ENCODE peak calls at places on chromosomes 1 and 21, in six cellular contexts. H is K562, W is ovary, F is GM12878, R is SK-N-SH, I is tibial nerve. K is an unnamed sample.

GRCh38 chr1:180264595-180264994 is 34.5 kb downstream of the LHX4 start:
- DNase-seq in H (no peak), F (no peak), W (no peak), R (no peak), I (no peak), K (no peak)

GRCh38 chr1:77253211-77253610 is 28.6 kb upstream of the AK5 start:
- DNase-seq in H (no peak), R (no peak), I (no peak), W (no peak), F (no peak), K (no peak)

GRCh38 chr1:233668725-233669294 is 54.9 kb downstream of the KCNK1 start:
- DNase-seq in H (peak), F (peak), I (no peak), W (no peak), R (no peak), K (no peak)

GRCh38 chr1:193799948-193800690 is 613.7 kb upstream of the B3GALT2 start:
- DNase-seq in W (no peak), R (no peak), F (no peak), I (no peak), H (no peak), K (no peak)

GRCh38 chr21:33543505-33544129 is 779 bp downstream of the SON start:
- DNase-seq in F (no peak), I (peak), W (no peak), H (no peak), R (no peak), K (peak)

GRCh38 chr1:9824702-9825089 is 931 bp upstream of the CLSTN1 start:
- DNase-seq in I (no peak), F (no peak), H (no peak), W (no peak), R (no peak), K (no peak)

GRCh38 chr1:36529762-36530260 is 47.1 kb upstream of the CSF3R start:
- DNase-seq in W (no peak), H (no peak), F (no peak), R (peak), I (no peak), K (no peak)

GRCh38 chr1:48442864-48443619 is 29.0 kb downstream of the SPATA6 start:
- DNase-seq in W (no peak), F (no peak), I (no peak), R (no peak), H (no peak), K (no peak)

GRCh38 chr1:56644941-56645662 is at the start of gene PRKAA2:
- DNase-seq in R (peak), I (no peak), F (no peak), H (peak), W (peak), K (peak)

GRCh38 chr1:71193153-71193552 is 112.3 kb upstream of the ZRANB2 start:
- DNase-seq in I (no peak), H (no peak), R (no peak), F (no peak), W (peak), K (no peak)

GRCh38 chr1:108609483-108610066 is 49.7 kb downstream of the EEIG2 start:
- DNase-seq in F (no peak), I (no peak), R (no peak), H (no peak), W (no peak), K (no peak)

GRCh38 chr1:89822109-89822962 is 1.5 kb downstream of the LRRC8D start:
- DNase-seq in R (peak), I (no peak), W (no peak), H (peak), F (no peak), K (no peak)

GRCh38 chr1:89820423-89821321 is at the start of gene LRRC8D:
- DNase-seq in I (peak), R (peak), H (peak), W (peak), F (no peak), K (peak)

GRCh38 chr1:89821322-89822108 is 683 bp downstream of the LRRC8D start:
- DNase-seq in I (no peak), W (peak), F (no peak), R (peak), H (peak), K (peak)

GRCh38 chr1:89823679-89824292 is 3.0 kb downstream of the LRRC8D start:
- DNase-seq in I (no peak), F (no peak), H (peak), W (no peak), R (no peak), K (no peak)

DNA sequence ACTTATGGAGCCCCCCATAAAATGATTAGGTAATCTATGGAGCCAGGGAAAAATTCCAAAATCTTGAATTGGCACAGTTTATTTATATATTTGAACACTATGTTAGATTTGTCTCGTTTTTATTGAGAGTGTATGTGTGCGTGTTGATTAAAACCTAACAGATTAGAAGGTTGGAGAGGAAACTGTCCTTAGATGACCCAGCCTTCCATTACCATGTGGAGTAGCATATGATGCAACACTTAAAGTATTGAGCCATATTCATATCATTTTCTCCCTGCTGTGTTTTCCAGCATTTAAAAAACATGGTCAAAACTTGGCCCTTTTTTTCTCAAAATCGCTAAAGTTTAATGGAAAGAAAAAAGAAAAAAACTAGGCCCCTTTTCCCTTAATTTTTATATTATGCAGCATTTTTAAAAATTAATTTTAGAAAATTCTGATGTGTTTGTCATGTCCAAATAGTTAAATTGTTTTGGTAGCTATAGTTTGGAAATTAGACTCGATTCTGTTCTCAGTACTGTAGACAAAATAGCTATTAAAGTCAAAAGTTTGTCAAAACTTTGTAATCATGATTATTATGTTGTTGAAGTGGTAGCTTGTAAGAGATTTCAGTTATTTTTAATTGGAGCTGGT is 2.3 kb downstream of the LRRC8D start:
- DNase-seq in W (no peak), H (no peak), F (no peak), I (no peak), R (no peak), K (no peak)
- H3K4me3 ChIP-seq in W (no peak), H (peak), F (peak), I (no peak), R (no peak), K (no peak)

GRCh38 chr1:30815556-30815955 is 58.0 kb upstream of the LAPTM5 start:
- DNase-seq in W (no peak), R (no peak), I (no peak), H (no peak), F (no peak), K (no peak)

GRCh38 chr1:30817083-30817450 is 59.5 kb upstream of the LAPTM5 start:
- DNase-seq in F (no peak), W (no peak), H (no peak), R (no peak), I (no peak), K (no peak)

GRCh38 chr1:30814292-30814691 is 56.7 kb upstream of the LAPTM5 start:
- DNase-seq in F (no peak), I (no peak), R (no peak), H (no peak), W (no peak), K (no peak)

GRCh38 chr1:30817548-30817947 is 60.0 kb upstream of the LAPTM5 start:
- DNase-seq in R (no peak), W (no peak), H (no peak), I (no peak), F (no peak), K (no peak)

DNA sequence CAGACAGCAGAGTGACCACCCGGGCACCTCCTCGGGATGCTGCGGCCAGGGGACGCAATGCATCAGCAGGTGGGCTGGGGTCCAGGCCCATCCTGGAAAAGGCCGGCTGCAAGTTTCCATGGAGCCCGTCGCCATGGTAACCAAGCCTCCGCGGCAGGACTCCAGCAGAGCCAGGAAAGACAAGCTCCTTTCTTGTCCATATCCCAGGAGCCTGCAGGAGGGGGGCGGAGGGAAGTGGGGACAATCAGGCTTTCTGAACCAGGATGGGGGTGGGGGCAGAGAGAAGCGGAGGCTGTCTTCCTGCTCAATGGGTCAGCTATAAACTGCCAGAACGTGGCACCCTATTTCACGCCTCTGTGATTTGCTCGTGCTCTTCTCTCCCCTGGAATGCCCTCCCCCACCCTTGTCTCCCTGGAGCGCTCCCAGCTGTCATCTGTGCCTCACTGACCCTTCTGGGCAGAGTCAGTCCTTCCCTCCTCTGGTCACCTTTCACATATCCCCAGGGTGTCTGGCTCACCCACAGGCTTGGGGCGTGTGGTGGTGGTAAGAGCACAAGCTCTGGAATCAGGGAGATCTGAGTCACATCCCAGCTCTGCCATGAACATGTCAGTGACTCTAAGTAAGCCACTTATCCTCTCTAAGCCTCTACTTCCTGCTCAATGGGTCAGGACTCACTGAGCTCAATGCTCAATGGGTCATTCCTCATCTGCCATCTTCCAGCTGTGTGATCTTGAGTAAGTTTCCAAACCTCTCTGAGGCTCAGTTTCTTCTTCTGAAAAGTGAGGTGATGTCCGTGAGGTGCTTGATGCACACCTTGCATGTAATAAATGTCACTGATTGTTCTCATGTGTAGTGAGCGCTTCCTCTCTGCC is 58.9 kb upstream of the LAPTM5 start:
- DNase-seq in I (peak), H (peak), F (no peak), R (peak), W (no peak), K (no peak)
- TF ChIP-seq EP300 in I (peak), H (no peak), F (no peak), R (no peak), W (no peak), K (no peak)

GRCh38 chr1:31055501-31055900 is 10.0 kb downstream of the PUM1 start:
- DNase-seq in W (no peak), F (no peak), I (no peak), R (no peak), H (no peak), K (no peak)
- H3K4me3 ChIP-seq in W (no peak), F (no peak), I (no peak), R (no peak), H (no peak), K (peak)

DNA sequence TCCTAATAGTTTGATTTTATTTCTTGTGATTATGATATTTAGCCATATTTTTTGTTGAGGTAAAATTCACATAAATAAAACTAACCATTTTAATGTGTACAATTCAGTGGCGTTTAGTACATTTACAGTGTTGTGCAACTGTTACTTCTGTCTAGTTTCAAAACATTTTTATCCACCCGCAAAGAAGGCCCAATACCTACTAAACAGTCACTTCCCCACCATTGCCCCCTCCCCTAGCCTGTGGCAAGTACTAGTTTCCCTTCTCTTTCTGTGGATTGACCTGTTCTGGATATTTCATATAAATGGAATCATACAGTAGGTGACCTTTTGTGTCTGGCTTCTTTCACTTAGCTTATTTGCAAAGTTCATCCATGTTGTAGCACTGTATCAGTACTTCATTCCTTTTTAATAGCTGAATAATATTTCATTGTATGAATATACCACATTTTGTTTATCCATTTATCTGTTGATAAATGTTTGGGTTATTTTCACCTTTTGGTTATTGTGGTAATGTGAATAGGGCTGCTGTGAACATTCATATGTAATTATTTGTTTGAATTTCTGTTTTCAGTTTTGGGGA is 4.1 kb downstream of the FLVCR1 start:
- DNase-seq in W (no peak), F (no peak), I (no peak), H (no peak), R (no peak), K (no peak)
- TF ChIP-seq EP300 in W (no peak), F (no peak), I (no peak), H (no peak), R (no peak), K (no peak)

K was measured in stomach.